ENCODE peak calls at places on chromosomes 6 and 20, in ten cellular contexts. One of them, this sample, is unnamed.

GRCh38 chr6:30824698-30825097 is 59.6 kb upstream of the DDR1 start:
- DNase-seq in NCI-H2081: no peak
- DNase-seq in esophagus squamous epithelium: no peak
- DNase-seq in endothelial cell: no peak
- DNase-seq in left lobe of liver: no peak
- DNase-seq in Calu3: no peak
- DNase-seq in Caki2: peak
- DNase-seq in OCI-LY7: no peak
- DNase-seq in CD8-positive, alpha-beta T cell: no peak
- DNase-seq in bronchial epithelial cell: no peak
- DNase-seq in this sample: no peak

GRCh38 chr20:10714236-10714975 is 40.6 kb upstream of the JAG1 start:
- DNase-seq in esophagus squamous epithelium: no peak
- DNase-seq in bronchial epithelial cell: peak
- DNase-seq in Caki2: no peak
- DNase-seq in Calu3: no peak
- DNase-seq in OCI-LY7: no peak
- DNase-seq in left lobe of liver: no peak
- DNase-seq in NCI-H2081: no peak
- DNase-seq in CD8-positive, alpha-beta T cell: no peak
- DNase-seq in endothelial cell: no peak
- DNase-seq in this sample: no peak

GRCh38 chr6:4134841-4135664 is at the start of gene ECI2:
- DNase-seq in endothelial cell: peak
- DNase-seq in bronchial epithelial cell: peak
- DNase-seq in OCI-LY7: peak
- DNase-seq in Calu3: peak
- DNase-seq in esophagus squamous epithelium: peak
- DNase-seq in NCI-H2081: peak
- DNase-seq in left lobe of liver: no peak
- DNase-seq in Caki2: peak
- DNase-seq in CD8-positive, alpha-beta T cell: peak
- DNase-seq in this sample: peak

GRCh38 chr6:135600931-135601330 is 103.4 kb upstream of the AHI1 start:
- DNase-seq in Caki2: no peak
- DNase-seq in left lobe of liver: no peak
- DNase-seq in OCI-LY7: no peak
- DNase-seq in Calu3: no peak
- DNase-seq in NCI-H2081: no peak
- DNase-seq in bronchial epithelial cell: peak
- DNase-seq in CD8-positive, alpha-beta T cell: no peak
- DNase-seq in endothelial cell: no peak
- DNase-seq in esophagus squamous epithelium: no peak
- DNase-seq in this sample: no peak

GRCh38 chr20:46119028-46119546 is 973 bp downstream of the CD40 start:
- DNase-seq in NCI-H2081: no peak
- DNase-seq in endothelial cell: no peak
- DNase-seq in Caki2: no peak
- DNase-seq in left lobe of liver: peak
- DNase-seq in CD8-positive, alpha-beta T cell: no peak
- DNase-seq in esophagus squamous epithelium: no peak
- DNase-seq in bronchial epithelial cell: no peak
- DNase-seq in Calu3: no peak
- DNase-seq in OCI-LY7: peak
- DNase-seq in this sample: peak

GRCh38 chr6:2800552-2801316 is 35.5 kb downstream of the WRNIP1 start:
- DNase-seq in endothelial cell: no peak
- DNase-seq in Calu3: no peak
- DNase-seq in OCI-LY7: no peak
- DNase-seq in left lobe of liver: no peak
- DNase-seq in CD8-positive, alpha-beta T cell: no peak
- DNase-seq in bronchial epithelial cell: no peak
- DNase-seq in NCI-H2081: no peak
- DNase-seq in Caki2: no peak
- DNase-seq in esophagus squamous epithelium: no peak
- DNase-seq in this sample: no peak

GRCh38 chr6:88722691-88723090 is 240.7 kb downstream of the RNGTT start:
- DNase-seq in left lobe of liver: no peak
- DNase-seq in Calu3: no peak
- DNase-seq in NCI-H2081: no peak
- DNase-seq in esophagus squamous epithelium: no peak
- DNase-seq in OCI-LY7: no peak
- DNase-seq in Caki2: no peak
- DNase-seq in endothelial cell: no peak
- DNase-seq in bronchial epithelial cell: no peak
- DNase-seq in CD8-positive, alpha-beta T cell: no peak
- DNase-seq in this sample: no peak

GRCh38 chr6:24673625-24674024 is 6.7 kb downstream of the ACOT13 start:
- DNase-seq in Caki2: peak
- DNase-seq in left lobe of liver: no peak
- DNase-seq in Calu3: no peak
- DNase-seq in NCI-H2081: no peak
- DNase-seq in endothelial cell: no peak
- DNase-seq in CD8-positive, alpha-beta T cell: no peak
- DNase-seq in bronchial epithelial cell: no peak
- DNase-seq in esophagus squamous epithelium: no peak
- DNase-seq in OCI-LY7: peak
- DNase-seq in this sample: no peak

GRCh38 chr6:25016311-25016710 is 80.6 kb upstream of the RIPOR2 start:
- DNase-seq in NCI-H2081: no peak
- DNase-seq in bronchial epithelial cell: no peak
- DNase-seq in endothelial cell: no peak
- DNase-seq in Calu3: no peak
- DNase-seq in Caki2: no peak
- DNase-seq in CD8-positive, alpha-beta T cell: no peak
- DNase-seq in left lobe of liver: no peak
- DNase-seq in OCI-LY7: no peak
- DNase-seq in esophagus squamous epithelium: no peak
- DNase-seq in this sample: no peak

GRCh38 chr6:137471497-137471896 is 22.7 kb downstream of the OLIG3 start:
- DNase-seq in Calu3: no peak
- DNase-seq in bronchial epithelial cell: no peak
- DNase-seq in Caki2: no peak
- DNase-seq in OCI-LY7: no peak
- DNase-seq in esophagus squamous epithelium: no peak
- DNase-seq in CD8-positive, alpha-beta T cell: no peak
- DNase-seq in left lobe of liver: no peak
- DNase-seq in endothelial cell: no peak
- DNase-seq in NCI-H2081: no peak
- DNase-seq in this sample: no peak

GRCh38 chr6:34957184-34957904 is 68.3 kb downstream of the ANKS1A start:
- DNase-seq in left lobe of liver: no peak
- DNase-seq in NCI-H2081: no peak
- DNase-seq in esophagus squamous epithelium: no peak
- DNase-seq in endothelial cell: no peak
- DNase-seq in Calu3: no peak
- DNase-seq in OCI-LY7: no peak
- DNase-seq in bronchial epithelial cell: no peak
- DNase-seq in CD8-positive, alpha-beta T cell: no peak
- DNase-seq in Caki2: no peak
- DNase-seq in this sample: no peak

GRCh38 chr6:45965787-45966186 is 49.9 kb downstream of the CLIC5 start:
- DNase-seq in NCI-H2081: no peak
- DNase-seq in CD8-positive, alpha-beta T cell: no peak
- DNase-seq in Calu3: no peak
- DNase-seq in endothelial cell: no peak
- DNase-seq in bronchial epithelial cell: peak
- DNase-seq in OCI-LY7: no peak
- DNase-seq in esophagus squamous epithelium: no peak
- DNase-seq in left lobe of liver: no peak
- DNase-seq in Caki2: no peak
- DNase-seq in this sample: no peak

GRCh38 chr20:53278555-53278954 is 306.4 kb downstream of the TSHZ2 start:
- DNase-seq in NCI-H2081: no peak
- DNase-seq in CD8-positive, alpha-beta T cell: no peak
- DNase-seq in esophagus squamous epithelium: no peak
- DNase-seq in Calu3: no peak
- DNase-seq in left lobe of liver: no peak
- DNase-seq in bronchial epithelial cell: no peak
- DNase-seq in endothelial cell: no peak
- DNase-seq in Caki2: no peak
- DNase-seq in OCI-LY7: no peak
- DNase-seq in this sample: no peak

GRCh38 chr6:37024665-37025337 is 19.3 kb downstream of the FGD2 start:
- DNase-seq in left lobe of liver: no peak
- DNase-seq in Caki2: peak
- DNase-seq in CD8-positive, alpha-beta T cell: no peak
- DNase-seq in Calu3: peak
- DNase-seq in endothelial cell: no peak
- DNase-seq in OCI-LY7: no peak
- DNase-seq in esophagus squamous epithelium: no peak
- DNase-seq in NCI-H2081: no peak
- DNase-seq in bronchial epithelial cell: peak
- DNase-seq in this sample: no peak

GRCh38 chr6:45786243-45786795 is 229.3 kb downstream of the CLIC5 start:
- DNase-seq in endothelial cell: no peak
- DNase-seq in Caki2: no peak
- DNase-seq in OCI-LY7: no peak
- DNase-seq in esophagus squamous epithelium: no peak
- DNase-seq in CD8-positive, alpha-beta T cell: no peak
- DNase-seq in bronchial epithelial cell: no peak
- DNase-seq in Calu3: no peak
- DNase-seq in left lobe of liver: no peak
- DNase-seq in NCI-H2081: peak
- DNase-seq in this sample: no peak

GRCh38 chr6:151534576-151534975 is 40.8 kb downstream of the CCDC170 start:
- DNase-seq in Calu3: no peak
- DNase-seq in OCI-LY7: no peak
- DNase-seq in Caki2: no peak
- DNase-seq in NCI-H2081: no peak
- DNase-seq in CD8-positive, alpha-beta T cell: no peak
- DNase-seq in left lobe of liver: no peak
- DNase-seq in endothelial cell: no peak
- DNase-seq in esophagus squamous epithelium: no peak
- DNase-seq in bronchial epithelial cell: no peak
- DNase-seq in this sample: no peak

GRCh38 chr20:43667341-43668132 is 623 bp downstream of the MYBL2 start:
- DNase-seq in esophagus squamous epithelium: no peak
- DNase-seq in left lobe of liver: no peak
- DNase-seq in NCI-H2081: peak
- DNase-seq in OCI-LY7: peak
- DNase-seq in Calu3: peak
- DNase-seq in Caki2: peak
- DNase-seq in endothelial cell: peak
- DNase-seq in bronchial epithelial cell: no peak
- DNase-seq in CD8-positive, alpha-beta T cell: no peak
- DNase-seq in this sample: no peak

GRCh38 chr20:58622671-58623578 is 28.2 kb upstream of the STX16 start:
- DNase-seq in Caki2: no peak
- DNase-seq in left lobe of liver: no peak
- DNase-seq in esophagus squamous epithelium: no peak
- DNase-seq in endothelial cell: no peak
- DNase-seq in bronchial epithelial cell: no peak
- DNase-seq in CD8-positive, alpha-beta T cell: no peak
- DNase-seq in Calu3: no peak
- DNase-seq in OCI-LY7: no peak
- DNase-seq in NCI-H2081: no peak
- DNase-seq in this sample: no peak

GRCh38 chr20:18984238-18985200 is 170.9 kb downstream of the SCP2D1 start:
- DNase-seq in CD8-positive, alpha-beta T cell: no peak
- DNase-seq in left lobe of liver: no peak
- DNase-seq in esophagus squamous epithelium: no peak
- DNase-seq in bronchial epithelial cell: peak
- DNase-seq in endothelial cell: no peak
- DNase-seq in NCI-H2081: no peak
- DNase-seq in OCI-LY7: no peak
- DNase-seq in Caki2: no peak
- DNase-seq in Calu3: no peak
- DNase-seq in this sample: no peak

GRCh38 chr6:156801712-156802111 is 24.5 kb downstream of the ARID1B start:
- DNase-seq in Caki2: no peak
- DNase-seq in CD8-positive, alpha-beta T cell: no peak
- DNase-seq in OCI-LY7: no peak
- DNase-seq in bronchial epithelial cell: no peak
- DNase-seq in Calu3: no peak
- DNase-seq in NCI-H2081: peak
- DNase-seq in endothelial cell: no peak
- DNase-seq in left lobe of liver: no peak
- DNase-seq in esophagus squamous epithelium: no peak
- DNase-seq in this sample: no peak

GRCh38 chr6:109580519-109580918 is 97.5 kb upstream of the ZBTB24 start:
- DNase-seq in esophagus squamous epithelium: no peak
- DNase-seq in NCI-H2081: no peak
- DNase-seq in Caki2: no peak
- DNase-seq in Calu3: no peak
- DNase-seq in OCI-LY7: no peak
- DNase-seq in left lobe of liver: no peak
- DNase-seq in endothelial cell: peak
- DNase-seq in bronchial epithelial cell: peak
- DNase-seq in CD8-positive, alpha-beta T cell: no peak
- DNase-seq in this sample: no peak

GRCh38 chr20:41361757-41362747 is 4.6 kb downstream of the EMILIN3 start:
- DNase-seq in esophagus squamous epithelium: no peak
- DNase-seq in OCI-LY7: no peak
- DNase-seq in endothelial cell: no peak
- DNase-seq in left lobe of liver: no peak
- DNase-seq in CD8-positive, alpha-beta T cell: no peak
- DNase-seq in Caki2: no peak
- DNase-seq in bronchial epithelial cell: no peak
- DNase-seq in Calu3: no peak
- DNase-seq in NCI-H2081: no peak
- DNase-seq in this sample: no peak

GRCh38 chr6:141321486-141322347 is 811.0 kb upstream of the GJE1 start:
- DNase-seq in Calu3: no peak
- DNase-seq in left lobe of liver: no peak
- DNase-seq in bronchial epithelial cell: peak
- DNase-seq in Caki2: no peak
- DNase-seq in NCI-H2081: no peak
- DNase-seq in OCI-LY7: no peak
- DNase-seq in esophagus squamous epithelium: no peak
- DNase-seq in endothelial cell: no peak
- DNase-seq in CD8-positive, alpha-beta T cell: no peak
- DNase-seq in this sample: no peak

GRCh38 chr6:44542401-44543116 is 155.1 kb downstream of the CDC5L start:
- DNase-seq in CD8-positive, alpha-beta T cell: no peak
- DNase-seq in esophagus squamous epithelium: no peak
- DNase-seq in left lobe of liver: peak
- DNase-seq in Caki2: no peak
- DNase-seq in bronchial epithelial cell: no peak
- DNase-seq in endothelial cell: no peak
- DNase-seq in OCI-LY7: no peak
- DNase-seq in NCI-H2081: no peak
- DNase-seq in Calu3: no peak
- DNase-seq in this sample: no peak

GRCh38 chr6:129133770-129134192 is 250.8 kb downstream of the LAMA2 start:
- DNase-seq in esophagus squamous epithelium: no peak
- DNase-seq in CD8-positive, alpha-beta T cell: no peak
- DNase-seq in Caki2: no peak
- DNase-seq in NCI-H2081: no peak
- DNase-seq in OCI-LY7: no peak
- DNase-seq in Calu3: no peak
- DNase-seq in endothelial cell: no peak
- DNase-seq in bronchial epithelial cell: no peak
- DNase-seq in left lobe of liver: no peak
- DNase-seq in this sample: no peak

GRCh38 chr20:4063631-4064030 is 48.3 kb upstream of the RNF24 start:
- DNase-seq in NCI-H2081: no peak
- DNase-seq in bronchial epithelial cell: no peak
- DNase-seq in Caki2: no peak
- DNase-seq in esophagus squamous epithelium: no peak
- DNase-seq in CD8-positive, alpha-beta T cell: no peak
- DNase-seq in left lobe of liver: no peak
- DNase-seq in endothelial cell: no peak
- DNase-seq in OCI-LY7: no peak
- DNase-seq in Calu3: no peak
- DNase-seq in this sample: no peak

GRCh38 chr20:17735206-17735804 is 35.5 kb downstream of the BANF2 start:
- DNase-seq in Caki2: no peak
- DNase-seq in bronchial epithelial cell: peak
- DNase-seq in endothelial cell: no peak
- DNase-seq in left lobe of liver: no peak
- DNase-seq in NCI-H2081: no peak
- DNase-seq in OCI-LY7: no peak
- DNase-seq in Calu3: no peak
- DNase-seq in CD8-positive, alpha-beta T cell: no peak
- DNase-seq in esophagus squamous epithelium: no peak
- DNase-seq in this sample: no peak